ENCODE peak calls at places on chromosomes 7 and 10, in ten cellular contexts. F is central memory CD4-positive, alpha-beta T cell; D is activated CD8-positive, alpha-beta memory T cell treated with anti-CD3 and anti-CD28 coated beads for 24 hours; B is NCI-H345; R is posterior cingulate gyrus; W is endothelial cell; L is AG04450; A is Right ventricle myocardium inferior; U is effector memory CD8-positive, alpha-beta T cell; J is GM12891. I is an unnamed sample.

GRCh38 chr7:13851756-13852155 is 137.7 kb downstream of the ETV1 start:
- DNase-seq in F (no peak), D (no peak), B (peak), R (no peak), W (no peak), L (peak), A (no peak), U (no peak), J (no peak), I (no peak)

GRCh38 chr10:87045434-87045938 is 25.4 kb downstream of the FAM25A start:
- DNase-seq in F (no peak), D (no peak), B (no peak), R (no peak), W (no peak), L (no peak), A (no peak), U (no peak), J (no peak), I (no peak)

GRCh38 chr10:101258179-101258885 is 29.1 kb upstream of the LBX1 start:
- DNase-seq in F (no peak), D (no peak), B (no peak), R (no peak), W (no peak), L (no peak), A (no peak), U (no peak), J (no peak), I (peak)

GRCh38 chr7:149147072-149147729 is at the start of gene ZNF398:
- DNase-seq in F (peak), D (peak), B (peak), R (peak), W (peak), L (no peak), A (peak), U (peak), J (peak), I (peak)

GRCh38 chr10:62594093-62594520 is 210.4 kb upstream of the ADO start:
- DNase-seq in F (peak), D (peak), B (peak), R (peak), W (peak), L (no peak), A (no peak), U (peak), J (peak), I (no peak)

GRCh38 chr10:118107040-118107439 is 60.3 kb upstream of the RAB11FIP2 start:
- DNase-seq in F (no peak), D (no peak), B (no peak), R (no peak), W (no peak), L (no peak), A (no peak), U (no peak), J (no peak), I (no peak)

GRCh38 chr7:71976670-71977069 is 435.5 kb downstream of the CALN1 start:
- DNase-seq in F (no peak), D (no peak), B (no peak), R (no peak), W (no peak), L (no peak), A (no peak), U (no peak), J (no peak), I (no peak)

GRCh38 chr10:78335691-78336401 is 302.2 kb downstream of the RPS24 start:
- DNase-seq in F (no peak), D (peak), B (no peak), R (no peak), W (no peak), L (peak), A (no peak), U (no peak), J (no peak), I (no peak)

GRCh38 chr7:158672975-158673374 is 31.6 kb downstream of the NCAPG2 start:
- DNase-seq in F (no peak), D (no peak), B (no peak), R (no peak), W (no peak), L (no peak), A (no peak), U (no peak), J (no peak), I (no peak)

I was measured in GM12864.